ENCODE peak calls at places on chromosomes 3 and 15, in ten cellular contexts. U is natural killer cell treated with Interleukin-12 subunit alpha and Interleukin-12 subunit beta and Interleukin-15 and Interleukin-18, amount 100 ng/mL, for 72 hours; W is Calu3; K is NCI-H1105; S is amniotic stem cell; D is HS-5; A is activated CD8-positive, alpha-beta memory T cell treated with anti-CD3 and anti-CD28 coated beads for 24 hours; V is GM03348; Q is hippocampal formation; J is CD8-positive, alpha-beta T cell. H is an unnamed sample.

GRCh38 chr15:89364341-89364740 is 29.7 kb upstream of the POLG start:
- DNase-seq in U (no peak), W (no peak), K (peak; percentile 84), S (no peak), D (no peak), A (no peak), V (no peak), Q (no peak), J (no peak), H (no peak)

GRCh38 chr15:80695099-80695910 is at the start of gene ABHD17C:
- DNase-seq in U (peak; percentile 68), W (peak; percentile 84), K (no peak), S (no peak), D (no peak), A (peak; percentile 81), V (peak; percentile 95), Q (peak; percentile 45), J (peak; percentile 68), H (peak; percentile 94)

GRCh38 chr3:15694628-15695027 is 93.1 kb downstream of the BTD start:
- DNase-seq in U (no peak), W (no peak), K (no peak), S (no peak), D (no peak), A (no peak), V (no peak), Q (no peak), J (no peak), H (no peak)

GRCh38 chr3:136994772-136995516 is 37.2 kb downstream of the IL20RB start:
- DNase-seq in U (no peak), W (peak; percentile 93), K (peak; percentile 75), S (no peak), D (peak; percentile 77), A (no peak), V (peak; percentile 90), Q (peak; percentile 34), J (no peak), H (peak; percentile 92)

GRCh38 chr15:94135748-94136147 is 95.6 kb upstream of the MCTP2 start:
- DNase-seq in U (no peak), W (no peak), K (no peak), S (no peak), D (no peak), A (no peak), V (no peak), Q (no peak), J (no peak), H (no peak)

GRCh38 chr3:99442599-99442998 is 195.8 kb upstream of the COL8A1 start:
- DNase-seq in U (no peak), W (no peak), K (no peak), S (no peak), D (no peak), A (no peak), V (no peak), Q (no peak), J (no peak), H (no peak)

GRCh38 chr3:141305436-141305835 is 62.9 kb upstream of the ZBTB38 start:
- DNase-seq in U (no peak), W (peak; percentile 46), K (peak; percentile 11), S (no peak), D (no peak), A (no peak), V (peak; percentile 25), Q (no peak), J (no peak), H (peak; percentile 35)

GRCh38 chr15:35243758-35244157 is 158.7 kb upstream of the NANOGP8 start:
- DNase-seq in U (no peak), W (no peak), K (no peak), S (no peak), D (no peak), A (no peak), V (peak; percentile 15), Q (no peak), J (no peak), H (no peak)

GRCh38 chr3:144114767-144115166 is 143.1 kb downstream of the DIPK2A start:
- DNase-seq in U (no peak), W (no peak), K (no peak), S (no peak), D (no peak), A (no peak), V (no peak), Q (no peak), J (no peak), H (no peak)

GRCh38 chr3:151974067-151974466 is 100.6 kb downstream of the SUCNR1 start:
- DNase-seq in U (no peak), W (no peak), K (no peak), S (no peak), D (peak; percentile 36), A (no peak), V (peak; percentile 48), Q (no peak), J (no peak), H (peak; percentile 14)

GRCh38 chr15:77867266-77868047 is 210.1 kb downstream of the TBC1D2B start:
- DNase-seq in U (no peak), W (no peak), K (no peak), S (no peak), D (no peak), A (no peak), V (no peak), Q (no peak), J (no peak), H (no peak)

GRCh38 chr3:190385835-190386688 is 1.9 kb upstream of the CLDN16 start:
- DNase-seq in U (no peak), W (peak; percentile 76), K (no peak), S (peak; percentile 88), D (peak; percentile 96), A (no peak), V (peak; percentile 73), Q (no peak), J (no peak), H (peak; percentile 73)

GRCh38 chr3:14304101-14305045 is 98.0 kb upstream of the SLC6A6 start:
- DNase-seq in U (no peak), W (no peak), K (no peak), S (no peak), D (no peak), A (no peak), V (no peak), Q (no peak), J (no peak), H (no peak)

GRCh38 chr3:14201881-14202684 is 23.5 kb downstream of the LSM3 start:
- DNase-seq in U (no peak), W (peak; percentile 40), K (no peak), S (no peak), D (no peak), A (no peak), V (peak; percentile 69), Q (no peak), J (no peak), H (no peak)

GRCh38 chr3:97793415-97794019 is 28.3 kb upstream of the CRYBG3 start:
- DNase-seq in U (no peak), W (peak; percentile 22), K (peak; percentile 27), S (peak; percentile 46), D (peak; percentile 20), A (no peak), V (peak; percentile 52), Q (no peak), J (no peak), H (peak; percentile 33)

GRCh38 chr15:38899300-38899699 is 334.7 kb upstream of the RASGRP1 start:
- DNase-seq in U (no peak), W (no peak), K (no peak), S (no peak), D (no peak), A (no peak), V (no peak), Q (no peak), J (no peak), H (no peak)

GRCh38 chr3:127217594-127218456 is 24.9 kb downstream of the PRR23E start:
- DNase-seq in U (peak; percentile 8), W (no peak), K (no peak), S (no peak), D (peak; percentile 72), A (no peak), V (peak; percentile 69), Q (no peak), J (no peak), H (peak; percentile 74)

GRCh38 chr3:19543212-19543841 is 390.7 kb downstream of the EFHB start:
- DNase-seq in U (no peak), W (peak; percentile 5), K (no peak), S (no peak), D (no peak), A (no peak), V (no peak), Q (peak; percentile 4), J (no peak), H (no peak)

GRCh38 chr15:100073982-100074381 is 267.8 kb downstream of the ADAMTS17 start:
- DNase-seq in U (no peak), W (no peak), K (no peak), S (no peak), D (no peak), A (no peak), V (no peak), Q (no peak), J (no peak), H (no peak)